ENCODE peak calls at places on chromosomes 16 and 17, in six cellular contexts. W is NT2/D1; S is HTR-8/SVneo; Y is Ammon's horn; H is stimulated activated CD4-positive, alpha-beta T cell treated with anti-CD3 and anti-CD28 coated beads, Interleukin-1b, Interleukin-23, amount 100 ng/mL, for 24 hours; B is anterior cingulate cortex. R is an unnamed sample.

GRCh38 chr17:57708401-57708800 is 36.7 kb downstream of the CCDC182 start:
- DNase-seq in W (no peak), S (no peak), Y (no peak), H (no peak), B (no peak), R (peak; percentile 24)

GRCh38 chr17:79838541-79839274 is 532 bp downstream of the CBX4 start:
- DNase-seq in W (no peak), S (peak; percentile 37), Y (peak; percentile 76), H (no peak), B (peak; percentile 27), R (peak; percentile 61)

GRCh38 chr17:45780921-45781320 is 3.2 kb upstream of the CRHR1 start:
- DNase-seq in W (no peak), S (no peak), Y (no peak), H (no peak), B (no peak), R (no peak)

GRCh38 chr16:80273635-80274538 is 266.9 kb upstream of the DYNLRB2 start:
- DNase-seq in W (no peak), S (peak; percentile 21), Y (no peak), H (no peak), B (no peak), R (no peak)

GRCh38 chr17:28041068-28041843 is 1.2 kb upstream of the NLK start:
- DNase-seq in W (peak; percentile 96), S (peak; percentile 99), Y (peak; percentile 100), H (peak; percentile 99), B (peak; percentile 97), R (peak; percentile 99)

GRCh38 chr17:47810200-47810821 is 11.3 kb downstream of the OSBPL7 start:
- DNase-seq in W (no peak), S (peak; percentile 82), Y (no peak), H (no peak), B (no peak), R (peak; percentile 79)

GRCh38 chr17:81829858-81830257 is 3.2 kb downstream of the MCRIP1 start:
- DNase-seq in W (no peak), S (no peak), Y (no peak), H (no peak), B (no peak), R (no peak)

GRCh38 chr16:12874135-12874534 is 27.3 kb upstream of the SHISA9 start:
- DNase-seq in W (no peak), S (no peak), Y (no peak), H (no peak), B (no peak), R (peak; percentile 73)

GRCh38 chr16:89633064-89633631 is 19.7 kb downstream of the DPEP1 start:
- DNase-seq in W (no peak), S (no peak), Y (no peak), H (no peak), B (no peak), R (peak; percentile 90)

GRCh38 chr17:6729531-6729930 is 16.4 kb upstream of the SLC13A5 start:
- DNase-seq in W (no peak), S (no peak), Y (no peak), H (no peak), B (no peak), R (no peak)

GRCh38 chr17:76142044-76143041 is 1.3 kb upstream of the FOXJ1 start:
- DNase-seq in W (no peak), S (no peak), Y (no peak), H (no peak), B (no peak), R (no peak)

GRCh38 chr17:44108440-44109311 is 14.8 kb downstream of the HDAC5 start:
- DNase-seq in W (no peak), S (peak; percentile 97), Y (no peak), H (no peak), B (peak; percentile 44), R (no peak)

GRCh38 chr16:2774161-2774891 is 2.8 kb downstream of the ELOB start:
- DNase-seq in W (no peak), S (no peak), Y (no peak), H (no peak), B (no peak), R (no peak)

GRCh38 chr16:67844441-67844840 is 2.3 kb upstream of the NUTF2 start:
- DNase-seq in W (no peak), S (no peak), Y (no peak), H (no peak), B (no peak), R (peak; percentile 33)

GRCh38 chr16:54116126-54116525 is 170.5 kb downstream of the IRX3 start:
- DNase-seq in W (no peak), S (no peak), Y (no peak), H (no peak), B (no peak), R (no peak)

GRCh38 chr17:36703860-36704266 is 102.5 kb downstream of the MRM1 start:
- DNase-seq in W (no peak), S (peak; percentile 56), Y (peak; percentile 49), H (peak; percentile 29), B (peak; percentile 16), R (peak; percentile 30)

GRCh38 chr16:17397499-17397891 is 73.3 kb downstream of the XYLT1 start:
- DNase-seq in W (no peak), S (no peak), Y (peak; percentile 67), H (no peak), B (no peak), R (no peak)

GRCh38 chr17:1787301-1787902 is 25.5 kb downstream of the SERPINF1 start:
- DNase-seq in W (no peak), S (peak; percentile 98), Y (no peak), H (no peak), B (no peak), R (peak; percentile 93)

R was measured in RKO.